ENCODE peak calls at places on chromosomes 4 and X, in six cellular contexts. J is breast epithelium, L is progenitor cell of endocrine pancreas, T is tibial nerve, O is cardiac fibroblast, Y is H9. K is an unnamed sample.

GRCh38 chr4:177455591-177455990 is 13.4 kb upstream of the AGA start:
- DNase-seq in O (peak; percentile 54), Y (no peak), L (no peak), T (no peak), J (no peak), K (no peak)

GRCh38 chr4:71133491-71133890 is 140.0 kb downstream of the DCK start:
- DNase-seq in L (no peak), O (no peak), Y (no peak), T (no peak), J (no peak), K (no peak)

GRCh38 chr4:69490271-69490670 is 5.4 kb downstream of the UGT2B4 start:
- DNase-seq in O (no peak), J (no peak), Y (no peak), T (no peak), L (no peak), K (no peak)

GRCh38 chrX:3244203-3244743 is 102.2 kb downstream of the MXRA5 start:
- DNase-seq in L (no peak), T (no peak), Y (no peak), J (no peak), O (peak; percentile 81), K (no peak)

GRCh38 chrX:153414838-153415552 is 3.7 kb downstream of the ZFP92 start:
- DNase-seq in J (no peak), Y (no peak), O (peak; percentile 22), L (no peak), T (peak; percentile 11), K (no peak)

GRCh38 chr4:151801547-151802516 is 41.0 kb upstream of the GATB start:
- DNase-seq in Y (peak; percentile 59), L (no peak), J (no peak), T (peak; percentile 27), O (peak; percentile 53), K (peak; percentile 56)

GRCh38 chr4:154595807-154596206 is 5.3 kb upstream of the FGA start:
- DNase-seq in Y (no peak), J (no peak), L (no peak), T (no peak), O (no peak), K (no peak)

GRCh38 chr4:186486172-186486571 is 69.2 kb downstream of the MTNR1A start:
- DNase-seq in O (peak; percentile 12), L (no peak), Y (no peak), T (no peak), J (no peak), K (peak; percentile 8)

GRCh38 chr4:113049421-113050355 is at the start of gene ANK2:
- DNase-seq in O (no peak), J (no peak), L (peak; percentile 11), T (no peak), Y (peak; percentile 87), K (peak; percentile 68)

GRCh38 chr4:17260395-17260907 is 251.4 kb downstream of the QDPR start:
- DNase-seq in T (no peak), L (no peak), O (no peak), J (no peak), Y (no peak), K (no peak)

GRCh38 chrX:103343105-103343504 is 13.1 kb downstream of the TCEAL7 start:
- DNase-seq in T (peak; percentile 72), L (no peak), Y (no peak), O (peak; percentile 66), J (no peak), K (peak; percentile 36)

GRCh38 chrX:107603433-107604159 is 24.7 kb upstream of the PRPS1 start:
- DNase-seq in L (no peak), O (no peak), T (no peak), Y (no peak), J (no peak), K (no peak)

GRCh38 chr4:54525602-54526001 is 132.2 kb upstream of the KIT start:
- DNase-seq in O (peak; percentile 91), J (peak; percentile 73), T (no peak), Y (no peak), L (no peak), K (no peak)

GRCh38 chrX:100477468-100477867 is 67.4 kb upstream of the PCDH19 start:
- DNase-seq in J (no peak), L (no peak), Y (no peak), O (no peak), T (peak; percentile 23), K (no peak)

GRCh38 chrX:100479329-100479728 is 69.3 kb upstream of the PCDH19 start:
- DNase-seq in Y (no peak), L (no peak), O (no peak), T (no peak), J (no peak), K (no peak)

GRCh38 chrX:100478714-100479113 is 68.6 kb upstream of the PCDH19 start:
- DNase-seq in L (no peak), T (peak; percentile 7), O (no peak), J (no peak), Y (no peak), K (peak; percentile 8)

GRCh38 chrX:100477949-100478348 is 67.9 kb upstream of the PCDH19 start:
- DNase-seq in T (peak; percentile 48), J (no peak), O (no peak), L (no peak), Y (no peak), K (no peak)
- TF ChIP-seq CTCF in T (no peak), J (no peak), O (no peak), L (no peak), Y (no peak), K (no peak)

GRCh38 chr4:40305329-40306193 is 29.6 kb upstream of the CHRNA9 start:
- DNase-seq in T (no peak), Y (no peak), J (no peak), L (no peak), O (no peak), K (no peak)
- TF ChIP-seq CTCF in T (no peak), Y (no peak), J (no peak), L (no peak), O (no peak), K (no peak)

GRCh38 chrX:133403984-133404383 is 11.3 kb downstream of the GPC4 start:
- DNase-seq in L (no peak), T (no peak), Y (no peak), J (no peak), O (no peak), K (no peak)
- TF ChIP-seq CTCF in L (no peak), T (no peak), Y (no peak), J (no peak), O (no peak), K (no peak)

GRCh38 chr4:94479358-94480141 is 27.8 kb downstream of the PDLIM5 start:
- DNase-seq in L (no peak), J (no peak), T (no peak), Y (no peak), O (no peak), K (no peak)
- TF ChIP-seq CTCF in L (no peak), J (no peak), T (no peak), Y (no peak), O (no peak), K (no peak)

K was measured in nephron progenitor cell.